ENCODE peak calls at places on chromosomes 1 and 21, in five cellular contexts. A, L, U, O and B are unnamed samples.

GRCh38 chr1:174204697-174205308 is 45.5 kb downstream of the RABGAP1L start:
- DNase-seq in O (no peak), U (peak), A (no peak), L (peak), B (no peak)

GRCh38 chr1:1068374-1069060 is 5.6 kb downstream of the RNF223 start:
- DNase-seq in O (no peak), A (no peak), L (peak), U (no peak), B (no peak)

GRCh38 chr1:6619045-6619444 is 5.5 kb downstream of the PHF13 start:
- DNase-seq in A (no peak), L (no peak), U (no peak), O (no peak), B (no peak)

GRCh38 chr1:215517441-215517891 is 49.6 kb upstream of the KCTD3 start:
- DNase-seq in L (no peak), O (peak), U (peak), A (no peak), B (no peak)

GRCh38 chr21:45087022-45087823 is 12.8 kb downstream of the ADARB1 start:
- DNase-seq in O (peak), L (no peak), U (no peak), A (no peak), B (no peak)

GRCh38 chr1:220060876-220061275 is 14.6 kb upstream of the EPRS1 start:
- DNase-seq in O (no peak), L (no peak), A (no peak), U (no peak), B (no peak)

GRCh38 chr1:223739366-223740057 is 27.2 kb downstream of the CAPN2 start:
- DNase-seq in U (no peak), L (no peak), O (no peak), A (no peak), B (peak)

GRCh38 chr1:101130673-101131072 is 105.1 kb upstream of the DPH5 start:
- DNase-seq in A (no peak), U (no peak), O (peak), L (peak), B (no peak)

GRCh38 chr1:153849487-153850185 is 73.1 kb downstream of the GATAD2B start:
- DNase-seq in O (no peak), A (no peak), L (no peak), U (no peak), B (no peak)

GRCh38 chr1:206486995-206487788 is 16.9 kb downstream of the IKBKE start:
- DNase-seq in U (no peak), L (peak), O (no peak), A (no peak), B (no peak)

GRCh38 chr1:229514578-229515275 is 6.6 kb upstream of the NUP133 start:
- DNase-seq in U (peak), L (peak), A (peak), O (peak), B (peak)

GRCh38 chr1:1841575-1841991 is 49.3 kb downstream of the GNB1 start:
- DNase-seq in U (no peak), O (no peak), A (no peak), L (no peak), B (no peak)

GRCh38 chr1:22978299-22978698 is 5.6 kb upstream of the LACTBL1 start:
- DNase-seq in O (peak), U (no peak), L (no peak), A (no peak), B (no peak)

GRCh38 chr1:231626951-231627614 is 493 bp downstream of the DISC1 start:
- DNase-seq in L (no peak), A (peak), O (peak), U (no peak), B (peak)

GRCh38 chr1:91700771-91701493 is 185.0 kb downstream of the TGFBR3 start:
- DNase-seq in U (no peak), O (peak), L (no peak), A (no peak), B (no peak)

GRCh38 chr1:159918041-159918917 is 7.0 kb downstream of the TAGLN2 start:
- DNase-seq in U (no peak), L (no peak), O (peak), A (no peak), B (no peak)

GRCh38 chr1:54845772-54846171 is 41.2 kb downstream of the DHCR24 start:
- DNase-seq in A (no peak), L (no peak), O (no peak), U (no peak), B (no peak)

GRCh38 chr1:89767618-89768017 is 53.2 kb upstream of the LRRC8D start:
- DNase-seq in L (no peak), U (no peak), A (no peak), O (no peak), B (no peak)

GRCh38 chr1:219402925-219403324 is 210.0 kb downstream of the ZC3H11B start:
- DNase-seq in A (no peak), U (no peak), L (no peak), O (no peak), B (no peak)

GRCh38 chr1:203271018-203271743 is 34.1 kb upstream of the BTG2 start:
- DNase-seq in L (peak), U (peak), O (peak), A (peak), B (peak)

GRCh38 chr1:224494343-224494742 is 59.7 kb upstream of the WDR26 start:
- DNase-seq in A (no peak), L (no peak), U (no peak), O (no peak), B (no peak)

GRCh38 chr1:150243003-150243402 is 7.1 kb upstream of the ANP32E start:
- DNase-seq in O (no peak), A (no peak), L (no peak), U (no peak), B (no peak)

GRCh38 chr1:109806733-109807397 is 43.1 kb upstream of the EPS8L3 start:
- DNase-seq in L (no peak), O (no peak), A (no peak), U (no peak), B (no peak)

GRCh38 chr1:33606272-33606671 is 133.8 kb downstream of the ZSCAN20 start:
- DNase-seq in L (no peak), O (no peak), U (no peak), A (no peak), B (no peak)

GRCh38 chr1:156681196-156681595 is 4.0 kb upstream of the NES start:
- DNase-seq in L (no peak), U (no peak), O (no peak), A (no peak), B (no peak)

GRCh38 chr1:205810448-205811157 is 2.4 kb downstream of the SLC41A1 start:
- DNase-seq in O (no peak), U (no peak), L (peak), A (no peak), B (no peak)

GRCh38 chr21:44819283-44820243 is 1.7 kb upstream of the SUMO3 start:
- DNase-seq in L (no peak), O (no peak), A (no peak), U (no peak), B (no peak)

GRCh38 chr1:84415386-84415785 is 17.1 kb downstream of the DNASE2B start:
- DNase-seq in U (no peak), A (no peak), O (peak), L (no peak), B (no peak)

DNA sequence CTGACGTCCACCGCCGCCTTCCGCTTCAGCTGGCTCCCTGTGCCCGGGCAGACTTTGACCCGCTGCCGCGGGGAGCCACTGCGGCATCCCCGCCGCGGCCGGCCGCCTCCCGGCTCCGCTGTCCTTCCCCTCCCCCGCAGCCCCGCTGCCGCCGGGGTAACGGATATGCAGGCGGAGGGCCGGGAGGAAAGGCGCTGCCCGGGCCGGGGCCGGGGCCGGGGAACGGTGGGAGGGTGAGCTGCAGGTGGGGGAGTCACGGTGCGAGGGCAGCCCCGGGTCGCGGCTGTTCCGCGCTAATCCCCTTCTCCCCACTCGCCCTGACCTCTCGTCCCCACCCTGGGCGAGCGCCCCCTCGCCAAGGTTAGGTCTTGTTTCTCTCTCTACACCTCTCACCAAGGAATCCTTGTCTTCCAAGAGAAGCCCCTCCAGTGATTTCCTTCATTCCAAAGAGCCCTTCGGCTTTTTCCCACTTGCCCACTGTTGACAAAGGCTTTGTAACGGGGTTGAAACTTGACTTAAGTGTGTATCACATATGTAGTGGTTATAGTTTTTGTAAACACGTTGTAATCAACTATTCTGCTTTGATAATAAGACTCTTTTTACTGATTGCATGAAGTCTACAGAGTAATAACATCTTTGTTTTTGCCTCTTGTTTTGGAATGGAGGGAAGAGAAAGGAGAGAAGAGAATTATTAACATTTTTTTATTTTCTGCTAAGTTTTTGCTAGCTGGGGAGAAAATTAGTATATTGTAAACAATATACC is 685 bp downstream of the XPR1 start:
- DNase-seq in L (peak), A (no peak), U (no peak), O (no peak), B (peak)
- TF ChIP-seq CTCF in L (peak), A (no peak), U (peak), O (no peak), B (no peak)

GRCh38 chr1:119712342-119713038 is 756 bp downstream of the PHGDH start:
- DNase-seq in O (peak), A (peak), U (peak), L (peak), B (peak)
- H3K27ac ChIP-seq in O (peak), A (peak), U (peak), L (peak), B (peak)

GRCh38 chr1:18808561-18808960 is 50.9 kb downstream of the TAS1R2 start:
- DNase-seq in L (no peak), A (no peak), O (no peak), U (no peak), B (no peak)
- H3K4me3 ChIP-seq in L (no peak), A (no peak), O (no peak), U (no peak), B (no peak)

DNA sequence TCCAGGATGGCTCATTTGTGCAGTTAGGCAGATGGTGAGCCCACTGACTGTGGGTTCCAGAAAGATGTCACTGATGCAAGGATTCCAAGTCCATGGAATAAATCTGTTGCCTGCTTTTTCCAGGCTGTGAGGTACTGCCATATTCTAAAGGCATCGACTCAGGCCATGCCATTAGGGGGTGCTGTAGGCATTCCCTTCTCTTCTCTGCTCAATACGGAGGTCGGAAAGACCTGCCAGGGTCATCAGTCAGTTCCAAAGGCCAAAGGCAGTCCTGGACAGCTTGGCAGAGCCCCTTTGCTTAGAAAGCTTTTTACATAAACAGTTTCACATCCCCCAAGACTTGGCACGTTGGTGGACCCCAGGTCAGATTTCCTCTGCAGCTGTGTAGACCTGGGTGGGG is 31.7 kb upstream of the TMEM125 start:
- DNase-seq in U (peak), A (peak), O (peak), L (peak), B (peak)
- TF ChIP-seq CTCF in U (peak), A (peak), O (peak), L (peak), B (peak)

GRCh38 chr1:161913482-161914140 is 110.1 kb downstream of the OLFML2B start:
- DNase-seq in L (no peak), A (no peak), U (no peak), O (peak), B (no peak)
- H3K27ac ChIP-seq in L (no peak), A (peak), U (no peak), O (no peak), B (no peak)

DNA sequence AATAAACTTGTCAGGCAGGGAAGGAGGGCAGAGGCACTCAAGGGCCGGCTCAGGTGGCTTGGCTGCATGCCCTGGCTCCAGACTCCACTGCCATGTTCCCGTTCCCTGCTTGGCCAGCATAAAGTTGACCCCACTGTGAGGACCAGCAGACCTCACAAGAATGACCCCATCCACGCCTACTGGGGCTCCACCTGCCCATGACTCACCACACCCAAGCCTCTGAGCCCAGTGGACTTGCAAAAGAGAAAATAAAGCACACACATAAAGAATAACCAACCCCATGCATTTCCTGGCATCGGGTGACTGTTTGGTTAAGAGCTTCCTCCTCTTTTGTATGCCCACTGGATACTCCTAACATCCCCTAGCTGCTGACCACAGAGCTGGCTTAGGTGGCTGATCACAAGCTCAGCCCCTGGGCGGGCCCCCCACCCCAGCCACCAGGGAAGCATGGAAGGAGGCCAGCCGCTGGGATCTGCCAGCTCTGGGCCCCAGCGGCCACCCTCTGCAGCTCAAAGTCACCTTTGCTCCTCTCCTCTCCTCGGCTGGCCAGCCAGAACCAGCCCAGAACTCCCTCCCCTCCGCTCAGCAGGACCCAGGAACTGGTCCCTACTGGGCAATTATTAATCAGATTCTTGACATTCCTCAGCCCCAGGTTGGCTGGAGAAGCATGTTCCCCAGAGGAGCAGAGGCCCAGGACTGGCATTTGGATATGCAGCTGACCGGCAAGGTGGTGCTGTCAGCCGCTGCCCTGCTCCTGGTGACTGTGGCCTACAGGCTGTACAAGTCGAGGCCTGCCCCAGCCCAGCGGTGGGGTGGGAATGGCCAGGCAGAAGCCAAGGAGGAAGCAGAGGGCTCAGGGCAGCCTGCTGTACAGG is at the start of gene KLHDC7A:
- DNase-seq in U (no peak), L (no peak), A (no peak), O (no peak), B (peak)
- H3K4me3 ChIP-seq in U (peak), L (no peak), A (no peak), O (no peak), B (no peak)

DNA sequence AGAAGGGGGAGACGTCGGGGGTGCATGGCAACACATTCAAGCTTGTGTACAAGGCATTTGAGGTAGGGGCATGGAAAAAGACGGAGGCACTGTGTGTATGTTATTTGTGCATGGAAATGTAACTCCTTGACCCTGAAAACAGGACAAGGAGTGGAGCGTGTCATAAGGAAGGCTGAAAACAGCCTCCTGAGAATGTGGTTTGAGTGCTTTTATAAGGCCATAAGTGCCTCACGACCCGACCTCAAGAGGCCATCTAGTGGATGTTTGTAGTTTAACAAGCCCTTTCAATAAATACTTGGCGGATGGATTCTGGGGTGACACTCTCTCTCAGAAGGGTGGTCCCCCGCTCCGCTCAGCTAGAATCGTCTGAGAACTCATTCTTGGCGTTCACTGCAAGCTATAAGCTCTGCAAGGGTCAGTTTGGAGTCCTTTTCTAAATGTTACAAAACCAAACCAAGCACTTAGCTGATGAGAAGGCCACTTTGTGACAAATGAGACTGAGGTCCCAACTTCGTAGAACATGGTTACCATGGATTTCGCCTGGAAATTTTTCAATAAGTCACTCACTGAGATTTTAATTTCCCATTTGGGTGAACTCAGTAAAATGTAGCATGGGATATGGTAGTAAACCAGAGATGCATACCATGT is 38.8 kb upstream of the CLCA4 start:
- DNase-seq in L (peak), A (no peak), U (peak), O (peak), B (no peak)
- TF ChIP-seq CTCF in L (peak), A (peak), U (peak), O (peak), B (no peak)